ENCODE peak calls at places on chromosomes 11 and 22, in nine cellular contexts. One of them, this sample, is unnamed.

GRCh38 chr11:850777-851762 is 8.4 kb downstream of the TSPAN4 start:
- DNase-seq in posterior cingulate gyrus: no peak
- DNase-seq in stimulated activated CD4-positive, alpha-beta T cell treated with anti-CD3 and anti-CD28 coated beads, Interleukin-1b, Interleukin-23, amount 100 ng/mL, for 24 hours: no peak
- DNase-seq in NCI-H510A treated with DMSO at 0.1 percent for 48 hours: no peak
- DNase-seq in 8988T: peak
- DNase-seq in nephron progenitor cell: peak
- DNase-seq in activated CD4-positive, alpha-beta T cell treated with anti-CD3 and anti-CD28 coated beads, Interleukin-2, amount 10 ng/mL, durations not matched to agents 24 days and 14 days: peak
- DNase-seq in EL: no peak
- DNase-seq in activated T-helper 1 cell treated with Interleukin-2 at 50 U/mL for 16 hours: no peak
- DNase-seq in this sample: no peak

GRCh38 chr11:66492161-66492865 is 12.1 kb downstream of the DPP3 start:
- DNase-seq in activated CD4-positive, alpha-beta T cell treated with anti-CD3 and anti-CD28 coated beads, Interleukin-2, amount 10 ng/mL, durations not matched to agents 24 days and 14 days: no peak
- DNase-seq in posterior cingulate gyrus: peak
- DNase-seq in activated T-helper 1 cell treated with Interleukin-2 at 50 U/mL for 16 hours: no peak
- DNase-seq in 8988T: no peak
- DNase-seq in stimulated activated CD4-positive, alpha-beta T cell treated with anti-CD3 and anti-CD28 coated beads, Interleukin-1b, Interleukin-23, amount 100 ng/mL, for 24 hours: no peak
- DNase-seq in nephron progenitor cell: no peak
- DNase-seq in EL: no peak
- DNase-seq in NCI-H510A treated with DMSO at 0.1 percent for 48 hours: no peak
- DNase-seq in this sample: no peak

GRCh38 chr11:3645552-3645951 is 624 bp downstream of the ART1 start:
- DNase-seq in nephron progenitor cell: no peak
- DNase-seq in NCI-H510A treated with DMSO at 0.1 percent for 48 hours: no peak
- DNase-seq in stimulated activated CD4-positive, alpha-beta T cell treated with anti-CD3 and anti-CD28 coated beads, Interleukin-1b, Interleukin-23, amount 100 ng/mL, for 24 hours: no peak
- DNase-seq in 8988T: no peak
- DNase-seq in activated T-helper 1 cell treated with Interleukin-2 at 50 U/mL for 16 hours: no peak
- DNase-seq in activated CD4-positive, alpha-beta T cell treated with anti-CD3 and anti-CD28 coated beads, Interleukin-2, amount 10 ng/mL, durations not matched to agents 24 days and 14 days: no peak
- DNase-seq in EL: no peak
- DNase-seq in posterior cingulate gyrus: peak
- DNase-seq in this sample: no peak

GRCh38 chr22:47808236-47808845 is 1045.9 kb downstream of the TBC1D22A start:
- DNase-seq in activated CD4-positive, alpha-beta T cell treated with anti-CD3 and anti-CD28 coated beads, Interleukin-2, amount 10 ng/mL, durations not matched to agents 24 days and 14 days: no peak
- DNase-seq in EL: no peak
- DNase-seq in nephron progenitor cell: no peak
- DNase-seq in posterior cingulate gyrus: no peak
- DNase-seq in 8988T: no peak
- DNase-seq in stimulated activated CD4-positive, alpha-beta T cell treated with anti-CD3 and anti-CD28 coated beads, Interleukin-1b, Interleukin-23, amount 100 ng/mL, for 24 hours: no peak
- DNase-seq in NCI-H510A treated with DMSO at 0.1 percent for 48 hours: no peak
- DNase-seq in activated T-helper 1 cell treated with Interleukin-2 at 50 U/mL for 16 hours: no peak
- DNase-seq in this sample: no peak

GRCh38 chr22:43118024-43118849 is 7.7 kb downstream of the BIK start:
- DNase-seq in NCI-H510A treated with DMSO at 0.1 percent for 48 hours: no peak
- DNase-seq in activated T-helper 1 cell treated with Interleukin-2 at 50 U/mL for 16 hours: no peak
- DNase-seq in EL: no peak
- DNase-seq in nephron progenitor cell: peak
- DNase-seq in posterior cingulate gyrus: peak
- DNase-seq in stimulated activated CD4-positive, alpha-beta T cell treated with anti-CD3 and anti-CD28 coated beads, Interleukin-1b, Interleukin-23, amount 100 ng/mL, for 24 hours: no peak
- DNase-seq in activated CD4-positive, alpha-beta T cell treated with anti-CD3 and anti-CD28 coated beads, Interleukin-2, amount 10 ng/mL, durations not matched to agents 24 days and 14 days: no peak
- DNase-seq in 8988T: no peak
- DNase-seq in this sample: no peak

GRCh38 chr11:15123849-15124248 is 9.1 kb downstream of the INSC start:
- DNase-seq in NCI-H510A treated with DMSO at 0.1 percent for 48 hours: no peak
- DNase-seq in activated T-helper 1 cell treated with Interleukin-2 at 50 U/mL for 16 hours: no peak
- DNase-seq in nephron progenitor cell: no peak
- DNase-seq in activated CD4-positive, alpha-beta T cell treated with anti-CD3 and anti-CD28 coated beads, Interleukin-2, amount 10 ng/mL, durations not matched to agents 24 days and 14 days: no peak
- DNase-seq in 8988T: peak
- DNase-seq in EL: peak
- DNase-seq in stimulated activated CD4-positive, alpha-beta T cell treated with anti-CD3 and anti-CD28 coated beads, Interleukin-1b, Interleukin-23, amount 100 ng/mL, for 24 hours: no peak
- DNase-seq in posterior cingulate gyrus: no peak
- DNase-seq in this sample: no peak

GRCh38 chr11:128669491-128669890 is 24.4 kb upstream of the FLI1 start:
- DNase-seq in activated CD4-positive, alpha-beta T cell treated with anti-CD3 and anti-CD28 coated beads, Interleukin-2, amount 10 ng/mL, durations not matched to agents 24 days and 14 days: no peak
- DNase-seq in nephron progenitor cell: no peak
- DNase-seq in EL: peak
- DNase-seq in posterior cingulate gyrus: no peak
- DNase-seq in stimulated activated CD4-positive, alpha-beta T cell treated with anti-CD3 and anti-CD28 coated beads, Interleukin-1b, Interleukin-23, amount 100 ng/mL, for 24 hours: no peak
- DNase-seq in 8988T: no peak
- DNase-seq in activated T-helper 1 cell treated with Interleukin-2 at 50 U/mL for 16 hours: no peak
- DNase-seq in NCI-H510A treated with DMSO at 0.1 percent for 48 hours: no peak
- DNase-seq in this sample: no peak

GRCh38 chr22:36439481-36440271 is 41.8 kb downstream of the TXN2 start:
- DNase-seq in NCI-H510A treated with DMSO at 0.1 percent for 48 hours: no peak
- DNase-seq in EL: peak
- DNase-seq in stimulated activated CD4-positive, alpha-beta T cell treated with anti-CD3 and anti-CD28 coated beads, Interleukin-1b, Interleukin-23, amount 100 ng/mL, for 24 hours: no peak
- DNase-seq in activated T-helper 1 cell treated with Interleukin-2 at 50 U/mL for 16 hours: no peak
- DNase-seq in nephron progenitor cell: no peak
- DNase-seq in 8988T: peak
- DNase-seq in posterior cingulate gyrus: no peak
- DNase-seq in activated CD4-positive, alpha-beta T cell treated with anti-CD3 and anti-CD28 coated beads, Interleukin-2, amount 10 ng/mL, durations not matched to agents 24 days and 14 days: no peak
- DNase-seq in this sample: no peak

GRCh38 chr11:12677131-12677530 is 2.9 kb downstream of the TEAD1 start:
- DNase-seq in stimulated activated CD4-positive, alpha-beta T cell treated with anti-CD3 and anti-CD28 coated beads, Interleukin-1b, Interleukin-23, amount 100 ng/mL, for 24 hours: no peak
- DNase-seq in activated CD4-positive, alpha-beta T cell treated with anti-CD3 and anti-CD28 coated beads, Interleukin-2, amount 10 ng/mL, durations not matched to agents 24 days and 14 days: no peak
- DNase-seq in activated T-helper 1 cell treated with Interleukin-2 at 50 U/mL for 16 hours: no peak
- DNase-seq in NCI-H510A treated with DMSO at 0.1 percent for 48 hours: no peak
- DNase-seq in posterior cingulate gyrus: no peak
- DNase-seq in 8988T: peak
- DNase-seq in nephron progenitor cell: no peak
- DNase-seq in EL: peak
- DNase-seq in this sample: no peak

GRCh38 chr11:71364176-71364671 is 84.0 kb downstream of the DHCR7 start:
- DNase-seq in nephron progenitor cell: no peak
- DNase-seq in activated CD4-positive, alpha-beta T cell treated with anti-CD3 and anti-CD28 coated beads, Interleukin-2, amount 10 ng/mL, durations not matched to agents 24 days and 14 days: no peak
- DNase-seq in NCI-H510A treated with DMSO at 0.1 percent for 48 hours: peak
- DNase-seq in posterior cingulate gyrus: peak
- DNase-seq in stimulated activated CD4-positive, alpha-beta T cell treated with anti-CD3 and anti-CD28 coated beads, Interleukin-1b, Interleukin-23, amount 100 ng/mL, for 24 hours: no peak
- DNase-seq in 8988T: no peak
- DNase-seq in EL: no peak
- DNase-seq in activated T-helper 1 cell treated with Interleukin-2 at 50 U/mL for 16 hours: no peak
- DNase-seq in this sample: no peak

GRCh38 chr11:17609536-17610401 is 62.7 kb downstream of the OTOG start:
- DNase-seq in nephron progenitor cell: no peak
- DNase-seq in EL: no peak
- DNase-seq in stimulated activated CD4-positive, alpha-beta T cell treated with anti-CD3 and anti-CD28 coated beads, Interleukin-1b, Interleukin-23, amount 100 ng/mL, for 24 hours: no peak
- DNase-seq in activated T-helper 1 cell treated with Interleukin-2 at 50 U/mL for 16 hours: no peak
- DNase-seq in activated CD4-positive, alpha-beta T cell treated with anti-CD3 and anti-CD28 coated beads, Interleukin-2, amount 10 ng/mL, durations not matched to agents 24 days and 14 days: peak
- DNase-seq in NCI-H510A treated with DMSO at 0.1 percent for 48 hours: no peak
- DNase-seq in posterior cingulate gyrus: peak
- DNase-seq in 8988T: no peak
- DNase-seq in this sample: no peak

GRCh38 chr11:66720223-66720898 is 8.7 kb downstream of the SPTBN2 start:
- DNase-seq in NCI-H510A treated with DMSO at 0.1 percent for 48 hours: peak
- DNase-seq in activated CD4-positive, alpha-beta T cell treated with anti-CD3 and anti-CD28 coated beads, Interleukin-2, amount 10 ng/mL, durations not matched to agents 24 days and 14 days: peak
- DNase-seq in posterior cingulate gyrus: peak
- DNase-seq in EL: peak
- DNase-seq in 8988T: no peak
- DNase-seq in activated T-helper 1 cell treated with Interleukin-2 at 50 U/mL for 16 hours: no peak
- DNase-seq in nephron progenitor cell: peak
- DNase-seq in stimulated activated CD4-positive, alpha-beta T cell treated with anti-CD3 and anti-CD28 coated beads, Interleukin-1b, Interleukin-23, amount 100 ng/mL, for 24 hours: peak
- DNase-seq in this sample: peak

GRCh38 chr11:8717876-8718753 is 35.5 kb downstream of the RPL27A start:
- DNase-seq in NCI-H510A treated with DMSO at 0.1 percent for 48 hours: no peak
- DNase-seq in posterior cingulate gyrus: no peak
- DNase-seq in stimulated activated CD4-positive, alpha-beta T cell treated with anti-CD3 and anti-CD28 coated beads, Interleukin-1b, Interleukin-23, amount 100 ng/mL, for 24 hours: no peak
- DNase-seq in nephron progenitor cell: no peak
- DNase-seq in activated T-helper 1 cell treated with Interleukin-2 at 50 U/mL for 16 hours: no peak
- DNase-seq in 8988T: no peak
- DNase-seq in activated CD4-positive, alpha-beta T cell treated with anti-CD3 and anti-CD28 coated beads, Interleukin-2, amount 10 ng/mL, durations not matched to agents 24 days and 14 days: no peak
- DNase-seq in EL: peak
- DNase-seq in this sample: no peak

GRCh38 chr11:114134870-114135269 is 75.4 kb downstream of the ZBTB16 start:
- DNase-seq in activated T-helper 1 cell treated with Interleukin-2 at 50 U/mL for 16 hours: no peak
- DNase-seq in nephron progenitor cell: no peak
- DNase-seq in NCI-H510A treated with DMSO at 0.1 percent for 48 hours: no peak
- DNase-seq in stimulated activated CD4-positive, alpha-beta T cell treated with anti-CD3 and anti-CD28 coated beads, Interleukin-1b, Interleukin-23, amount 100 ng/mL, for 24 hours: no peak
- DNase-seq in 8988T: no peak
- DNase-seq in activated CD4-positive, alpha-beta T cell treated with anti-CD3 and anti-CD28 coated beads, Interleukin-2, amount 10 ng/mL, durations not matched to agents 24 days and 14 days: no peak
- DNase-seq in posterior cingulate gyrus: no peak
- DNase-seq in EL: peak
- DNase-seq in this sample: no peak

GRCh38 chr11:82811369-82811768 is 77.7 kb upstream of the FAM181B start:
- DNase-seq in activated CD4-positive, alpha-beta T cell treated with anti-CD3 and anti-CD28 coated beads, Interleukin-2, amount 10 ng/mL, durations not matched to agents 24 days and 14 days: no peak
- DNase-seq in 8988T: no peak
- DNase-seq in stimulated activated CD4-positive, alpha-beta T cell treated with anti-CD3 and anti-CD28 coated beads, Interleukin-1b, Interleukin-23, amount 100 ng/mL, for 24 hours: no peak
- DNase-seq in activated T-helper 1 cell treated with Interleukin-2 at 50 U/mL for 16 hours: no peak
- DNase-seq in EL: no peak
- DNase-seq in NCI-H510A treated with DMSO at 0.1 percent for 48 hours: no peak
- DNase-seq in posterior cingulate gyrus: no peak
- DNase-seq in nephron progenitor cell: peak
- DNase-seq in this sample: no peak

GRCh38 chr11:44484211-44484610 is 81.3 kb upstream of the CD82 start:
- DNase-seq in activated T-helper 1 cell treated with Interleukin-2 at 50 U/mL for 16 hours: no peak
- DNase-seq in posterior cingulate gyrus: no peak
- DNase-seq in 8988T: peak
- DNase-seq in nephron progenitor cell: peak
- DNase-seq in stimulated activated CD4-positive, alpha-beta T cell treated with anti-CD3 and anti-CD28 coated beads, Interleukin-1b, Interleukin-23, amount 100 ng/mL, for 24 hours: no peak
- DNase-seq in EL: peak
- DNase-seq in activated CD4-positive, alpha-beta T cell treated with anti-CD3 and anti-CD28 coated beads, Interleukin-2, amount 10 ng/mL, durations not matched to agents 24 days and 14 days: no peak
- DNase-seq in NCI-H510A treated with DMSO at 0.1 percent for 48 hours: peak
- DNase-seq in this sample: no peak

GRCh38 chr22:27892064-27892463 is 27.0 kb downstream of the PITPNB start:
- DNase-seq in NCI-H510A treated with DMSO at 0.1 percent for 48 hours: no peak
- DNase-seq in EL: no peak
- DNase-seq in activated CD4-positive, alpha-beta T cell treated with anti-CD3 and anti-CD28 coated beads, Interleukin-2, amount 10 ng/mL, durations not matched to agents 24 days and 14 days: no peak
- DNase-seq in stimulated activated CD4-positive, alpha-beta T cell treated with anti-CD3 and anti-CD28 coated beads, Interleukin-1b, Interleukin-23, amount 100 ng/mL, for 24 hours: no peak
- DNase-seq in posterior cingulate gyrus: no peak
- DNase-seq in nephron progenitor cell: no peak
- DNase-seq in activated T-helper 1 cell treated with Interleukin-2 at 50 U/mL for 16 hours: no peak
- DNase-seq in 8988T: no peak
- DNase-seq in this sample: no peak

GRCh38 chr11:121340010-121340580 is 47.5 kb downstream of the SC5D start:
- DNase-seq in NCI-H510A treated with DMSO at 0.1 percent for 48 hours: no peak
- DNase-seq in EL: no peak
- DNase-seq in activated T-helper 1 cell treated with Interleukin-2 at 50 U/mL for 16 hours: no peak
- DNase-seq in 8988T: no peak
- DNase-seq in activated CD4-positive, alpha-beta T cell treated with anti-CD3 and anti-CD28 coated beads, Interleukin-2, amount 10 ng/mL, durations not matched to agents 24 days and 14 days: no peak
- DNase-seq in posterior cingulate gyrus: no peak
- DNase-seq in stimulated activated CD4-positive, alpha-beta T cell treated with anti-CD3 and anti-CD28 coated beads, Interleukin-1b, Interleukin-23, amount 100 ng/mL, for 24 hours: no peak
- DNase-seq in nephron progenitor cell: no peak
- DNase-seq in this sample: no peak

GRCh38 chr11:102361100-102362021 is 14.3 kb downstream of the BIRC2 start:
- DNase-seq in activated CD4-positive, alpha-beta T cell treated with anti-CD3 and anti-CD28 coated beads, Interleukin-2, amount 10 ng/mL, durations not matched to agents 24 days and 14 days: peak
- DNase-seq in activated T-helper 1 cell treated with Interleukin-2 at 50 U/mL for 16 hours: peak
- DNase-seq in stimulated activated CD4-positive, alpha-beta T cell treated with anti-CD3 and anti-CD28 coated beads, Interleukin-1b, Interleukin-23, amount 100 ng/mL, for 24 hours: no peak
- DNase-seq in EL: no peak
- DNase-seq in 8988T: no peak
- DNase-seq in posterior cingulate gyrus: no peak
- DNase-seq in NCI-H510A treated with DMSO at 0.1 percent for 48 hours: no peak
- DNase-seq in nephron progenitor cell: no peak
- DNase-seq in this sample: no peak

GRCh38 chr11:96154802-96155520 is 188.0 kb downstream of the MAML2 start:
- DNase-seq in EL: peak
- DNase-seq in activated CD4-positive, alpha-beta T cell treated with anti-CD3 and anti-CD28 coated beads, Interleukin-2, amount 10 ng/mL, durations not matched to agents 24 days and 14 days: no peak
- DNase-seq in posterior cingulate gyrus: peak
- DNase-seq in nephron progenitor cell: no peak
- DNase-seq in 8988T: no peak
- DNase-seq in NCI-H510A treated with DMSO at 0.1 percent for 48 hours: no peak
- DNase-seq in activated T-helper 1 cell treated with Interleukin-2 at 50 U/mL for 16 hours: no peak
- DNase-seq in stimulated activated CD4-positive, alpha-beta T cell treated with anti-CD3 and anti-CD28 coated beads, Interleukin-1b, Interleukin-23, amount 100 ng/mL, for 24 hours: no peak
- DNase-seq in this sample: no peak

GRCh38 chr11:3170756-3171670 is 5.9 kb upstream of the OSBPL5 start:
- DNase-seq in posterior cingulate gyrus: peak
- DNase-seq in activated CD4-positive, alpha-beta T cell treated with anti-CD3 and anti-CD28 coated beads, Interleukin-2, amount 10 ng/mL, durations not matched to agents 24 days and 14 days: no peak
- DNase-seq in activated T-helper 1 cell treated with Interleukin-2 at 50 U/mL for 16 hours: no peak
- DNase-seq in EL: no peak
- DNase-seq in 8988T: peak
- DNase-seq in nephron progenitor cell: no peak
- DNase-seq in NCI-H510A treated with DMSO at 0.1 percent for 48 hours: no peak
- DNase-seq in stimulated activated CD4-positive, alpha-beta T cell treated with anti-CD3 and anti-CD28 coated beads, Interleukin-1b, Interleukin-23, amount 100 ng/mL, for 24 hours: no peak
- DNase-seq in this sample: no peak

GRCh38 chr11:112366777-112367176 is 106.1 kb upstream of the PLET1 start:
- DNase-seq in 8988T: no peak
- DNase-seq in nephron progenitor cell: no peak
- DNase-seq in activated CD4-positive, alpha-beta T cell treated with anti-CD3 and anti-CD28 coated beads, Interleukin-2, amount 10 ng/mL, durations not matched to agents 24 days and 14 days: no peak
- DNase-seq in NCI-H510A treated with DMSO at 0.1 percent for 48 hours: no peak
- DNase-seq in EL: peak
- DNase-seq in posterior cingulate gyrus: no peak
- DNase-seq in stimulated activated CD4-positive, alpha-beta T cell treated with anti-CD3 and anti-CD28 coated beads, Interleukin-1b, Interleukin-23, amount 100 ng/mL, for 24 hours: no peak
- DNase-seq in activated T-helper 1 cell treated with Interleukin-2 at 50 U/mL for 16 hours: no peak
- DNase-seq in this sample: no peak

GRCh38 chr22:37254206-37254866 is 10.3 kb upstream of the RAC2 start:
- DNase-seq in posterior cingulate gyrus: peak
- DNase-seq in NCI-H510A treated with DMSO at 0.1 percent for 48 hours: no peak
- DNase-seq in EL: peak
- DNase-seq in activated T-helper 1 cell treated with Interleukin-2 at 50 U/mL for 16 hours: no peak
- DNase-seq in nephron progenitor cell: no peak
- DNase-seq in activated CD4-positive, alpha-beta T cell treated with anti-CD3 and anti-CD28 coated beads, Interleukin-2, amount 10 ng/mL, durations not matched to agents 24 days and 14 days: no peak
- DNase-seq in 8988T: no peak
- DNase-seq in stimulated activated CD4-positive, alpha-beta T cell treated with anti-CD3 and anti-CD28 coated beads, Interleukin-1b, Interleukin-23, amount 100 ng/mL, for 24 hours: no peak
- DNase-seq in this sample: no peak

GRCh38 chr11:110295487-110296225 is 758 bp downstream of the RDX start:
- DNase-seq in NCI-H510A treated with DMSO at 0.1 percent for 48 hours: peak
- DNase-seq in EL: peak
- DNase-seq in 8988T: peak
- DNase-seq in stimulated activated CD4-positive, alpha-beta T cell treated with anti-CD3 and anti-CD28 coated beads, Interleukin-1b, Interleukin-23, amount 100 ng/mL, for 24 hours: peak
- DNase-seq in activated T-helper 1 cell treated with Interleukin-2 at 50 U/mL for 16 hours: peak
- DNase-seq in activated CD4-positive, alpha-beta T cell treated with anti-CD3 and anti-CD28 coated beads, Interleukin-2, amount 10 ng/mL, durations not matched to agents 24 days and 14 days: peak
- DNase-seq in posterior cingulate gyrus: peak
- DNase-seq in nephron progenitor cell: peak
- DNase-seq in this sample: peak

GRCh38 chr11:117421471-117421870 is 93.8 kb downstream of the CEP164 start:
- DNase-seq in 8988T: no peak
- DNase-seq in stimulated activated CD4-positive, alpha-beta T cell treated with anti-CD3 and anti-CD28 coated beads, Interleukin-1b, Interleukin-23, amount 100 ng/mL, for 24 hours: no peak
- DNase-seq in nephron progenitor cell: no peak
- DNase-seq in activated T-helper 1 cell treated with Interleukin-2 at 50 U/mL for 16 hours: no peak
- DNase-seq in activated CD4-positive, alpha-beta T cell treated with anti-CD3 and anti-CD28 coated beads, Interleukin-2, amount 10 ng/mL, durations not matched to agents 24 days and 14 days: no peak
- DNase-seq in NCI-H510A treated with DMSO at 0.1 percent for 48 hours: no peak
- DNase-seq in posterior cingulate gyrus: peak
- DNase-seq in EL: no peak
- DNase-seq in this sample: no peak

GRCh38 chr11:32334822-32335221 is 100.5 kb downstream of the WT1 start:
- DNase-seq in NCI-H510A treated with DMSO at 0.1 percent for 48 hours: no peak
- DNase-seq in stimulated activated CD4-positive, alpha-beta T cell treated with anti-CD3 and anti-CD28 coated beads, Interleukin-1b, Interleukin-23, amount 100 ng/mL, for 24 hours: peak
- DNase-seq in posterior cingulate gyrus: no peak
- DNase-seq in 8988T: peak
- DNase-seq in nephron progenitor cell: no peak
- DNase-seq in activated T-helper 1 cell treated with Interleukin-2 at 50 U/mL for 16 hours: no peak
- DNase-seq in activated CD4-positive, alpha-beta T cell treated with anti-CD3 and anti-CD28 coated beads, Interleukin-2, amount 10 ng/mL, durations not matched to agents 24 days and 14 days: peak
- DNase-seq in EL: peak
- DNase-seq in this sample: no peak

This sample was measured in frontal cortex.